ENCODE peak calls at places on chromosomes 1 and 21, in ten cellular contexts. A, Z, X, B, T, J, P, W, D and Q are unnamed samples.

GRCh38 chr1:220775238-220775853 is 11.4 kb upstream of the MTARC1 start:
- DNase-seq in D (peak; percentile 56), Z (no peak), A (no peak), J (no peak), P (no peak), B (peak; percentile 37), X (peak; percentile 10), T (no peak), W (no peak), Q (no peak)

GRCh38 chr21:33101300-33102005 is 31.5 kb downstream of the OLIG1 start:
- DNase-seq in P (no peak), T (no peak), Z (no peak), B (no peak), D (no peak), A (no peak), W (no peak), X (no peak), J (no peak), Q (no peak)

GRCh38 chr1:24902471-24902891 is 27.6 kb downstream of the RUNX3 start:
- DNase-seq in P (no peak), W (no peak), A (no peak), T (no peak), D (no peak), X (no peak), Z (no peak), J (no peak), B (no peak), Q (no peak)

GRCh38 chr1:85465099-85465790 is at the start of gene DDAH1:
- DNase-seq in D (peak; percentile 93), X (no peak), Z (peak; percentile 67), A (no peak), B (peak; percentile 74), T (peak; percentile 65), P (peak; percentile 38), J (peak; percentile 23), W (peak; percentile 59), Q (no peak)

GRCh38 chr1:109979489-109980091 is 5.0 kb upstream of the AHCYL1 start:
- DNase-seq in Z (no peak), D (no peak), P (no peak), W (no peak), B (peak; percentile 70), T (peak; percentile 71), X (no peak), A (no peak), J (no peak), Q (no peak)

GRCh38 chr1:177385760-177386698 is 215.3 kb downstream of the BRINP2 start:
- DNase-seq in P (no peak), Z (no peak), A (no peak), B (no peak), W (no peak), J (no peak), X (no peak), D (peak; percentile 7), T (no peak), Q (no peak)

GRCh38 chr1:183652547-183653467 is at the start of gene APOBEC4:
- DNase-seq in A (no peak), J (no peak), T (no peak), W (no peak), P (no peak), Z (no peak), D (no peak), X (no peak), B (peak; percentile 34), Q (no peak)

GRCh38 chr1:6037338-6037762 is 8.3 kb upstream of the KCNAB2 start:
- DNase-seq in T (peak; percentile 34), D (peak; percentile 57), A (no peak), P (no peak), B (peak; percentile 78), X (no peak), J (no peak), W (no peak), Z (no peak), Q (no peak)

GRCh38 chr21:45309069-45309521 is 21.4 kb upstream of the POFUT2 start:
- DNase-seq in W (no peak), D (peak; percentile 82), P (peak; percentile 77), X (no peak), A (no peak), J (no peak), Z (no peak), B (peak; percentile 79), T (peak; percentile 64), Q (no peak)

DNA sequence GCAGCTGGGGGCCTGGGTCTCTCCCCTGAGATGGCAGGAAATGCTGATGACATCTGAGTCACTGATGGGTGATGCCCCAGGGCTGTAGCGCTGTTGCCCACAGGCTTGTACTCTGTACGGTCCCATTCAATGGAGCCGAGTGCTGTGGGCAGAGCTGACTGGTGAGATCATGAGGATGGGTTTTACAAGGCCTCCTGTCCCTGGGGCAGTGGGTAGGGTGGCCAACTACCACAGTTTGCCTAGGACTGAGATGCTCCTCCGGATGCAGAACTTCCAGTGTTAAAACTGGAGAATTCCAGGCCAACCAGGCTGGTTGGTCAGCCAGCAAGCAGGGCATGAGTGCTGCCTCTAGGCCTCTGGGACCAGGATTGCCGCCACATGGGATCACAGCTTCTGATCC is 9.2 kb downstream of the PHLDA3 start:
- DNase-seq in X (no peak), P (no peak), J (no peak), Z (no peak), T (no peak), W (no peak), D (no peak), B (no peak), A (no peak), Q (no peak)
- H3K27ac ChIP-seq in X (no peak overlapping the region), P (no peak overlapping the region), J (no peak overlapping the region), Z (no peak overlapping the region), T (no peak overlapping the region), W (peak overlapping the region; percentile 52), D (peak overlapping the region; percentile 98), B (no peak overlapping the region), A (no peak overlapping the region), Q (peak overlapping the region; percentile 100)

DNA sequence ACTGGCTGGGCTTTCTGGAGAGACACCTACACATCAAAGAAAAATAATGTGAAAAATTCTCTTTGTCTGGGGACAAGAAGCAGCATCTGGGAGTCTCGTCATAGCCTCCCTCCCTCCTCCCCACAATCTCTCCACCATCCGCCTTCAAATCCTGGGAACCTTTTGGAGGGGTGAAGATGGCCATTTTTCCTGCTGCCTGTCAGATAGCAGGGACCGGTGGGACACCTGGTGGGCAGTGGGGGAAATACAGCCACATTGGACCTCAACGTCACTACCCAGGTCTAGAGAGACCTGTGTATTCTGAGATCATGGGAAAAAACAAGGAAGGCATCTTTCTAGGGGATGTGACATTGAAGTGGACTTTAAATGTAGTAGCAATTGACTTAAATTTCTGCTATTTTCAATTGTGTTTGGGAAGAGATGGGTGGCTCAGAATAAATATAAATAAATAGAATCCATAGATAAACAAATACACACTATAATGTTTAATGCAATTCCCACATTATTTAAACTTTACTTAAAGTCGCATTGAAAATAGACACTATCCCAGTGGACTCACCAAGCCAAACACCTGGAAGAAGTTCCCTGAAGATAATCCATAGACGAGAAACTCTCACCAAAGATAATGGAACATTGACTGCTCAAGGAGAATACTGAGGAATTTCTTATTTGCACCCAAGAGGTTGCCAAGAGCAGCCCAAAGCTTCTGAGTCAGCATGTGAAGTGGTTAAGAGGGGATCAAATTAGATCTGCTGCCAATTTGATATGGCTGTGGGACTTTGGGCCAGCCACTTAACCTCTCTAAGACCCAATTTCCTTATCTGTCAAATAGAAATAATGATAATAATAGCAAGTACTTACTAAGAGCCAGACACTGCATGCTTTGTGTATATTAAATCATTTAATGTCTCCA is 147.6 kb upstream of the CAMK1G start:
- DNase-seq in B (peak; percentile 80), J (peak; percentile 69), Z (peak; percentile 77), P (peak; percentile 64), W (peak; percentile 31), D (peak; percentile 86), A (no peak), X (no peak), T (peak; percentile 77), Q (no peak)
- H3K27ac ChIP-seq in B (no peak overlapping the region), J (no peak overlapping the region), Z (peak overlapping the region; percentile 34), P (no peak overlapping the region), W (no peak overlapping the region), D (peak overlapping the region; percentile 47), A (no peak overlapping the region), X (no peak overlapping the region), T (no peak overlapping the region), Q (peak overlapping the region; percentile 100)

GRCh38 chr1:96772349-96772748 is 50.8 kb downstream of the PTBP2 start:
- DNase-seq in T (no peak), Z (no peak), B (no peak), W (no peak), D (no peak), J (no peak), A (no peak), P (no peak), X (no peak), Q (no peak)

GRCh38 chr1:96771847-96772246 is 50.3 kb downstream of the PTBP2 start:
- DNase-seq in T (no peak), W (no peak), B (no peak), J (no peak), P (no peak), A (no peak), Z (no peak), X (no peak), D (no peak), Q (no peak)

DNA sequence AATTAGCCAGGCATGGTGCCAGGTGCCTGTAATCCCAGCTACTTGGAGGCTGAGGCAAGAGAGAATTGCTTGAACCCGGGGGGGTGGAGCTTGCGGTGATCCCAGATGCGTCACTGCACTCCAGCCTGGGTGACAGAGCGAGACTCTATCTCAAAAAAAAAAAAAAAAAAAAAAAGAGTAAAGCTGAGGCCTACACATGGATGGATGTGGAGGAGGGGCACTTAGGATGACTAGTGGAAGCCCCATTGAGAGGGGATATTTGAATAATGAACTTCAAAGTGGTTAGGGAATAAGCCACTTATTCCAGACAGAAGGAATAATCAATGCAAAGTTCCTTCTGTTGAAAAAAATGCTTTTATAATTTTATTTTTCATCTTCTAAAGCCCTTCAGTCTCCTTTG is 51.4 kb downstream of the PTBP2 start:
- DNase-seq in T (no peak), J (no peak), B (no peak), A (no peak), Z (no peak), P (no peak), X (no peak), D (no peak), W (no peak), Q (no peak)
- H3K27ac ChIP-seq in T (no peak overlapping the region), J (no peak overlapping the region), B (no peak overlapping the region), A (no peak overlapping the region), Z (no peak overlapping the region), P (no peak overlapping the region), X (no peak overlapping the region), D (no peak overlapping the region), W (no peak overlapping the region), Q (no peak overlapping the region)

GRCh38 chr1:168135116-168135981 is 1.4 kb downstream of the GPR161 start:
- DNase-seq in T (no peak), B (no peak), D (peak; percentile 50), P (no peak), W (no peak), A (no peak), Z (no peak), J (no peak), X (no peak), Q (no peak)
- H3K27ac ChIP-seq in T (no peak overlapping the region), B (no peak overlapping the region), D (peak overlapping the region; percentile 62), P (peak overlapping the region; percentile 87), W (no peak overlapping the region), A (no peak overlapping the region), Z (peak overlapping the region; percentile 87), J (peak overlapping the region; percentile 63), X (no peak overlapping the region), Q (no peak overlapping the region)

DNA sequence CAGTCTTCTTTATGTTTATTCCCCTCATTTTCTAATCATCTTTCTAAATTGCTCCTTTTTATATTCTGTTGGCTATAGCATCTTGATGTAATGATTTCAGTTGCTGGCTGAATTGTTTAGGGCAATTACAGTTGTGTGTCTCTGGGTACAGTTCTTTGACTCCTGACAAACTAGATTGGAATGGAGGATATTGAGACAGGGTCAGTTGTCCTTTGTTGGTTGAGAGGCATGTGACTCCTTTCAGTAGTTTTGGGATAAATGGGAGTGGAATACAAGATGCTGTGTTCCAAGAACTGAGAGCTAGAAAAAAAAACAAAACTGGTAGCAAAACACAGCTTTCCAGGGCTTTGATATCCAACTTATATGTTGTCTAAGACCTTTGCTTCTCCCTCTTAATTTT is 1.5 kb downstream of the CENPF start:
- DNase-seq in W (no peak), A (no peak), J (no peak), D (peak; percentile 29), Z (no peak), X (no peak), T (peak; percentile 33), B (no peak), P (no peak), Q (no peak)
- H3K27ac ChIP-seq in W (no peak overlapping the region), A (peak overlapping the region; percentile 75), J (no peak overlapping the region), D (peak overlapping the region; percentile 58), Z (no peak overlapping the region), X (no peak overlapping the region), T (no peak overlapping the region), B (no peak overlapping the region), P (no peak overlapping the region), Q (no peak overlapping the region)